ENCODE peak calls at places on chromosomes 16 and 17, in seven cellular contexts. V is foreskin fibroblast, T is NB4, S is cardiac muscle cell, K is astrocyte of the cerebellum, W is A549, G is endothelial cell. O is an unnamed sample.

GRCh38 chr16:78639775-78640174 is 540.3 kb downstream of the WWOX start:
- DNase-seq in V (no peak), T (no peak), S (no peak), K (no peak), W (no peak), G (no peak), O (no peak)

GRCh38 chr17:76107507-76107906 is 3.9 kb upstream of the EXOC7 start:
- DNase-seq in V (no peak), T (peak), S (no peak), K (no peak), W (peak), G (no peak), O (no peak)

GRCh38 chr16:35516551-35516950 is 2057.1 kb downstream of the TP53TG3F start:
- DNase-seq in V (no peak), T (no peak), S (no peak), K (no peak), W (no peak), G (no peak), O (no peak)

GRCh38 chr17:17043668-17044226 is 1.5 kb downstream of the MPRIP start:
- DNase-seq in V (peak), T (no peak), S (peak), K (no peak), W (peak), G (no peak), O (peak)

GRCh38 chr16:70652322-70652721 is 6.0 kb downstream of the IL34 start:
- DNase-seq in V (peak), T (no peak), S (no peak), K (peak), W (no peak), G (no peak), O (no peak)

GRCh38 chr17:3026856-3027751 is 36.3 kb downstream of the OR1D5 start:
- DNase-seq in V (peak), T (no peak), S (peak), K (no peak), W (no peak), G (no peak), O (no peak)

GRCh38 chr16:83420206-83420760 is 387.5 kb upstream of the HSBP1 start:
- DNase-seq in V (peak), T (peak), S (peak), K (peak), W (no peak), G (peak), O (peak)

GRCh38 chr16:78551487-78552085 is 452.1 kb downstream of the WWOX start:
- DNase-seq in V (no peak), T (no peak), S (no peak), K (no peak), W (no peak), G (no peak), O (peak)

GRCh38 chr17:77316191-77316641 is 175.4 kb downstream of the SEC14L1 start:
- DNase-seq in V (peak), T (no peak), S (peak), K (peak), W (peak), G (no peak), O (peak)

GRCh38 chr17:32484041-32484461 is 2.7 kb upstream of the CDK5R1 start:
- DNase-seq in V (no peak), T (no peak), S (peak), K (no peak), W (no peak), G (no peak), O (no peak)

GRCh38 chr16:57725976-57726375 is 9.6 kb upstream of the KATNB1 start:
- DNase-seq in V (no peak), T (no peak), S (no peak), K (no peak), W (no peak), G (no peak), O (no peak)

GRCh38 chr17:73879987-73880386 is 235.7 kb upstream of the SDK2 start:
- DNase-seq in V (no peak), T (no peak), S (no peak), K (no peak), W (no peak), G (no peak), O (no peak)

GRCh38 chr16:88758227-88758943 is 26.6 kb downstream of the PIEZO1 start:
- DNase-seq in V (no peak), T (no peak), S (no peak), K (no peak), W (no peak), G (no peak), O (no peak)

GRCh38 chr17:40958086-40958953 is 8.4 kb downstream of the KRT39 start:
- DNase-seq in V (no peak), T (no peak), S (no peak), K (no peak), W (no peak), G (no peak), O (peak)

GRCh38 chr17:4502466-4503154 is 3.9 kb downstream of the SPNS2 start:
- DNase-seq in V (no peak), T (no peak), S (no peak), K (no peak), W (no peak), G (no peak), O (no peak)

GRCh38 chr16:51120289-51121008 is 30.6 kb downstream of the SALL1 start:
- DNase-seq in V (no peak), T (no peak), S (no peak), K (no peak), W (no peak), G (no peak), O (no peak)

GRCh38 chr17:41308918-41309359 is at the start of gene KRTAP16-1:
- DNase-seq in V (no peak), T (no peak), S (no peak), K (no peak), W (no peak), G (no peak), O (no peak)

GRCh38 chr17:44981221-44981968 is 13.3 kb upstream of the C1QL1 start:
- DNase-seq in V (peak), T (no peak), S (no peak), K (peak), W (peak), G (no peak), O (no peak)

GRCh38 chr16:60181542-60181941 is 1447.4 kb upstream of the GOT2 start:
- DNase-seq in V (no peak), T (no peak), S (no peak), K (no peak), W (no peak), G (no peak), O (no peak)

GRCh38 chr17:68656666-68657065 is 55.5 kb upstream of the FAM20A start:
- DNase-seq in V (no peak), T (no peak), S (no peak), K (no peak), W (no peak), G (no peak), O (no peak)

GRCh38 chr16:25134306-25134705 is 22.8 kb downstream of the LCMT1 start:
- DNase-seq in V (no peak), T (peak), S (no peak), K (no peak), W (no peak), G (no peak), O (no peak)

GRCh38 chr17:31686495-31686894 is 172.5 kb downstream of the COPRS start:
- DNase-seq in V (no peak), T (no peak), S (no peak), K (no peak), W (no peak), G (no peak), O (no peak)

GRCh38 chr17:82224666-82225065 is 4.2 kb upstream of the SLC16A3 start:
- DNase-seq in V (no peak), T (no peak), S (no peak), K (no peak), W (no peak), G (no peak), O (no peak)

GRCh38 chr16:70694517-70695218 is 8.8 kb upstream of the MTSS2 start:
- DNase-seq in V (peak), T (no peak), S (no peak), K (no peak), W (no peak), G (no peak), O (no peak)

GRCh38 chr16:57377080-57377841 is 5.0 kb downstream of the CX3CL1 start:
- DNase-seq in V (no peak), T (peak), S (no peak), K (no peak), W (peak), G (no peak), O (peak)

DNA sequence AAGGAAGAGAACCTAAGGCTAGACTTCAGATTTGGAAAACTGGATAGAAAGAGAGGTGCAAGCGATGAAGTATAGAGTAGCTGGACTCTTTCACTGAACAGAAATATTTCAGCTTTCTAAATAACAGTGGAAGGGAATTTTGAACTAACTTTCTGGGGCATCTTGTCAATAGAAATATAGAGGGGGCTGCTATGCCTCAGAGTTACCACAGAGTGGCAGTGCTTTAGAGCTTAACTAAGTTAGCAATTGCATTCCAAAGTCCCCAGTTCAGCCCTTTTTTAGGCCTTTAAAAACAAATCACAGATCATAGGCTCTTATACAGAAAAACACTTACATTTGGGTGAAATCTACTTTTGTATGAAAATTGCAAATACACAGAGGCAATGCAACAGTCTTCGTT is 154.2 kb upstream of the CDH8 start:
- DNase-seq in V (no peak), T (peak), S (peak), K (peak), W (peak), G (no peak), O (peak)
- TF ChIP-seq CTCF in V (peak), T (peak), S (no peak), K (peak), W (peak), G (peak), O (peak)

GRCh38 chr17:48161127-48161905 is 53.8 kb downstream of the SNX11 start:
- DNase-seq in V (no peak), T (no peak), S (no peak), K (no peak), W (no peak), G (no peak), O (no peak)

GRCh38 chr17:48160177-48160967 is 52.8 kb downstream of the SNX11 start:
- DNase-seq in V (no peak), T (no peak), S (no peak), K (no peak), W (no peak), G (no peak), O (peak)

GRCh38 chr17:48162946-48163506 is 55.5 kb downstream of the SNX11 start:
- DNase-seq in V (no peak), T (no peak), S (no peak), K (no peak), W (peak), G (no peak), O (no peak)

GRCh38 chr17:48162305-48162934 is 54.9 kb downstream of the SNX11 start:
- DNase-seq in V (no peak), T (no peak), S (no peak), K (no peak), W (peak), G (no peak), O (no peak)

DNA sequence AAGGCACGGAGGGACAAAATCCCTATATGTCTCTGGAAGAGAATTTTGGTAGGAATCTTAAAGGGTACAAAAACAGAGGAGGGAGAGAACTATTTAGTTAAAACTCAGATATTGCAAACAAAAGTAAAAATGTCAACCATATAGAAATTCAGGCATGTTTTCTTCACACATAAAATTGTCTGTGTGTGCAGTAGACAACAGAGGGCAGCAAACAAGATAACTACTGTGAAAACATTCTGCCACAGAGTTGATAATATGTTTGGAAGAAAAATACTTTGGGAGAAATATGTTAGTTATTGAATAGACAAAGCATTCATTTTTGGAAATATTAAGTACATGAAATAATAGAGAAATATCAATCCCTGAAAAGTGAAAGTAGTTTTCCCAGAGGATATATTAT is 56.2 kb downstream of the SNX11 start:
- DNase-seq in V (no peak), T (no peak), S (no peak), K (no peak), W (no peak), G (no peak), O (no peak)
- TF ChIP-seq CTCF in V (peak), T (no peak), S (peak), K (no peak), W (peak), G (no peak), O (peak)

GRCh38 chr17:28447396-28447760 is 26.1 kb upstream of the SLC13A2 start:
- DNase-seq in V (no peak), T (no peak), S (no peak), K (no peak), W (no peak), G (no peak), O (no peak)

GRCh38 chr17:28446716-28447395 is 26.6 kb upstream of the SLC13A2 start:
- DNase-seq in V (no peak), T (no peak), S (no peak), K (no peak), W (no peak), G (no peak), O (no peak)

GRCh38 chr17:28449861-28450260 is 23.6 kb upstream of the SLC13A2 start:
- DNase-seq in V (no peak), T (no peak), S (no peak), K (no peak), W (no peak), G (no peak), O (no peak)

DNA sequence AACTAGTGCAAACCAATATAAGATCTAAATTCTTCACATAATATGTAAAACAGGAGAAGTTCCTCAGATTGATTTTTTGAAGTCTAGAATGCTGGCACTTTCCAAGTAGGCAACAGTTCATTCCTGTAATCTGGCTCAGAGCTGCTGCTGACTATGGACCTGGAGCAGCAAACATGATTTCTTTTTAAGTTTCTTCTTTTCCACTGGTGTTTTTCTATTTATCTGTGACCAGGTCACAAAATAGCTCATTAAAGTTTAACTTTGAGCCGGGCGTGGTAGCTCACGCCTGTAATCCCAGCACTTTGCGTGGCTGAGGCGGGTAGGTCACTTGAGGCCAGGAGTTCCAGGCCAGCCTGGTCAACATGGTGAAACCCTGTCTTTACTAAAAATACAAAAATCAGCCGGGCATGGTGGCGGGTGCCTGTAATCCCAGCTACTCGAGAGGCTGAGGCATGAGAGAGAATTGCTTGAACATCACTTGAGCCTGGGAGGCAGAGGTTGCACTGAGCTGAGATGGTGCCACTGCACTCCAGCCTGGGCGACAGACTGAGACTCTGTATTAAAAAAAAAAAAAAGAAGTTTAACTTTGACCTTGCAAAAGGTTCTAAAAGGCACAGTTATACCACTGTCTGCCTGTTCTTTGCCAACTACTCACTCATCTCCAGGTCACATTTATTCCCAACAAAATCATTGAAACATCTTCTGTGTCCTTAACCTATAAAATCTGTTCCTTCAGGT is 29.4 kb upstream of the SLC13A2 start:
- DNase-seq in V (no peak), T (no peak), S (no peak), K (no peak), W (no peak), G (no peak), O (no peak)
- TF ChIP-seq CTCF in V (no peak), T (no peak), S (no peak), K (no peak), W (no peak), G (no peak), O (no peak)

GRCh38 chr17:70552982-70553334 is 383.6 kb downstream of the KCNJ2 start:
- DNase-seq in V (no peak), T (no peak), S (no peak), K (no peak), W (no peak), G (no peak), O (no peak)
- TF ChIP-seq CTCF in V (no peak), T (no peak), S (no peak), K (no peak), W (no peak), G (no peak), O (no peak)

GRCh38 chr17:38871992-38872605 is 2.2 kb downstream of the LASP1 start:
- DNase-seq in V (no peak), T (peak), S (no peak), K (no peak), W (no peak), G (no peak), O (no peak)

GRCh38 chr17:38872671-38873385 is 3.0 kb downstream of the LASP1 start:
- DNase-seq in V (no peak), T (no peak), S (no peak), K (no peak), W (peak), G (no peak), O (no peak)

GRCh38 chr17:38870259-38871165 is 654 bp downstream of the LASP1 start:
- DNase-seq in V (peak), T (peak), S (peak), K (no peak), W (peak), G (peak), O (peak)

GRCh38 chr17:38869647-38870258 is at the start of gene LASP1:
- DNase-seq in V (peak), T (peak), S (peak), K (no peak), W (peak), G (peak), O (peak)

DNA sequence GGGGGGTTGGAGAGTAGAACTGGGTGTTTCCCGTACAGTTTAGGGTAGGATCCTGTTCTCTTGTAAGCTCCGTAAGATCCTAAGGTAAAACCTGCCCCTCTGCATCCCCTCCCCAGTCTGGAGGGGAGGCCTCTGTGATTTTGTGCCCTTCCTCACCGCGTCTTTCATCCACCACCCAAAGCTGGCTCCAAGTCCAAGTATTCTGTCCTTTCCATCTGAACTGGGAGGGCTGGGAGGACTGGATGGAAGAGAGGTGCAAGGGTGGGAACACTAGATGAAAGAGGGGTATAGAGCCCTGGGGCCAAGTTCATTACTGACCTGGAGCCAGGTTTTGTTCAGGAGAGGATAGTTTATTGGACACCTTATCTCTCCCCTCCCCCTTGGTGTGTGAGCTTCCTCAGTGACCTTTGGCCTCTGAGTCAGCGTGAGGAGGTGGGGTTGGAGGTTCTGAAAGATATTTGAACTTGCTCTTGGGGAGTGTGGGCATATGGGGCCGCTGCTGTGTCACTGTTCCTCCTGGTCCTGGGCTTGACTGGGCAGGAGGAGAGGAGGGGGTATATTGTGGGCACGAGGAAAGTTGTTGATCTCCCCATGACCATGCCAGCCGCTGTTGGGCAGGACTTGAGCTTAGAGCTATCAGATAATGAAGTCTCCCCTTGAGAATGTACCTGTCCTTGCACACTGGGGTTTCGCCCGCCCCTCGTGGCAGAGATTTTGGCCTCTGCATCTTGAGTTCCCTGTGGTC is 1.6 kb downstream of the LASP1 start:
- DNase-seq in V (peak), T (peak), S (peak), K (no peak), W (peak), G (no peak), O (peak)
- TF ChIP-seq CTCF in V (no peak), T (peak), S (peak), K (no peak), W (peak), G (no peak), O (peak)

O was measured in GM23338.